ENCODE peak calls at places on chromosomes 1 and 21, in nine cellular contexts. Y is body of pancreas, W is HCT116, S is GM12865, Q is IMR-90, X is cardiac fibroblast, D is heart left ventricle, F is bronchial epithelial cell, G is PC-3. H is an unnamed sample.

GRCh38 chr1:66367369-66367768 is 166.6 kb upstream of the SGIP1 start:
- DNase-seq in Y (no peak), W (no peak), S (no peak), Q (no peak), X (no peak), D (no peak), F (no peak), G (no peak), H (no peak)

GRCh38 chr1:40352126-40352525 is 21.4 kb upstream of the SMAP2 start:
- DNase-seq in Y (no peak), W (no peak), S (peak; percentile 24), Q (no peak), X (no peak), D (no peak), F (no peak), G (no peak), H (no peak)

GRCh38 chr1:53541263-53541625 is 82.0 kb downstream of the DMRTB1 start:
- DNase-seq in Y (no peak), W (no peak), S (no peak), Q (no peak), X (no peak), D (no peak), F (no peak), G (no peak), H (no peak)

GRCh38 chr21:14251336-14251735 is 35.4 kb downstream of the RBM11 start:
- DNase-seq in Y (no peak), W (no peak), S (no peak), Q (no peak), X (no peak), D (no peak), F (no peak), G (no peak), H (no peak)

GRCh38 chr1:168348146-168348709 is 67.6 kb downstream of the TBX19 start:
- DNase-seq in Y (no peak), W (peak; percentile 16), S (peak; percentile 16), Q (no peak), X (no peak), D (no peak), F (no peak), G (peak; percentile 70), H (peak; percentile 19)

GRCh38 chr1:6262570-6263420 is 1.9 kb upstream of the GPR153 start:
- DNase-seq in Y (peak; percentile 30), W (no peak), S (no peak), Q (no peak), X (peak; percentile 63), D (peak; percentile 83), F (no peak), G (no peak), H (no peak)

GRCh38 chr1:223363856-223364684 is at the start of gene SUSD4:
- DNase-seq in Y (peak; percentile 62), W (no peak), S (peak; percentile 41), Q (no peak), X (no peak), D (peak; percentile 29), F (no peak), G (peak; percentile 21), H (no peak)

GRCh38 chr1:206012086-206012859 is 9.1 kb upstream of the RAB7B start:
- DNase-seq in Y (peak; percentile 43), W (no peak), S (peak; percentile 80), Q (no peak), X (no peak), D (peak; percentile 73), F (no peak), G (no peak), H (no peak)

GRCh38 chr1:85569737-85570404 is 10.7 kb upstream of the CCN1 start:
- DNase-seq in Y (no peak), W (no peak), S (no peak), Q (peak; percentile 23), X (no peak), D (no peak), F (no peak), G (no peak), H (no peak)

GRCh38 chr1:48003741-48004503 is 6.7 kb upstream of the TRABD2B start:
- DNase-seq in Y (no peak), W (no peak), S (no peak), Q (no peak), X (no peak), D (no peak), F (no peak), G (no peak), H (no peak)

GRCh38 chr1:10057305-10057704 is 24.5 kb downstream of the UBE4B start:
- DNase-seq in Y (peak; percentile 64), W (no peak), S (no peak), Q (peak; percentile 48), X (peak; percentile 61), D (no peak), F (peak; percentile 62), G (no peak), H (peak; percentile 47)

GRCh38 chr1:235990376-235990795 is 74.5 kb downstream of the NID1 start:
- DNase-seq in Y (no peak), W (no peak), S (no peak), Q (peak; percentile 48), X (peak; percentile 96), D (no peak), F (no peak), G (peak; percentile 23), H (no peak)

GRCh38 chr1:51612349-51612982 is 4.4 kb upstream of the OSBPL9 start:
- DNase-seq in Y (no peak), W (no peak), S (no peak), Q (peak; percentile 33), X (no peak), D (no peak), F (no peak), G (no peak), H (no peak)

GRCh38 chr1:118223426-118223825 is 38.4 kb upstream of the SPAG17 start:
- DNase-seq in Y (peak; percentile 12), W (no peak), S (peak; percentile 56), Q (no peak), X (peak; percentile 16), D (peak; percentile 20), F (peak; percentile 28), G (peak; percentile 53), H (no peak)

GRCh38 chr1:153800516-153800915 is 25.3 kb downstream of the SLC27A3 start:
- DNase-seq in Y (no peak), W (no peak), S (no peak), Q (no peak), X (no peak), D (no peak), F (no peak), G (no peak), H (no peak)

GRCh38 chr1:204927673-204928641 is 57.3 kb downstream of the NFASC start:
- DNase-seq in Y (no peak), W (no peak), S (no peak), Q (no peak), X (no peak), D (no peak), F (no peak), G (no peak), H (no peak)

GRCh38 chr21:38297193-38297592 is 40.4 kb downstream of the KCNJ15 start:
- DNase-seq in Y (no peak), W (no peak), S (no peak), Q (peak; percentile 78), X (peak; percentile 50), D (no peak), F (peak; percentile 36), G (no peak), H (peak; percentile 89)

GRCh38 chr21:41610042-41610839 is 102.3 kb upstream of the TMPRSS2 start:
- DNase-seq in Y (peak; percentile 81), W (peak; percentile 48), S (peak; percentile 45), Q (peak; percentile 64), X (peak; percentile 75), D (peak; percentile 37), F (peak; percentile 63), G (peak; percentile 83), H (peak; percentile 56)

GRCh38 chr1:227432981-227433380 is 114.7 kb upstream of the CDC42BPA start:
- DNase-seq in Y (no peak), W (no peak), S (no peak), Q (no peak), X (no peak), D (no peak), F (no peak), G (no peak), H (no peak)
- TF ChIP-seq CTCF in Y (no peak), W (no peak), S (no peak), Q (no peak), X (no peak), D (no peak), F (no peak), G (no peak), H (no peak)

GRCh38 chr1:36920371-36920770 is 113.9 kb downstream of the GRIK3 start:
- DNase-seq in Y (no peak), W (no peak), S (no peak), Q (no peak), X (no peak), D (no peak), F (no peak), G (no peak), H (no peak)
- H3K4me3 ChIP-seq in Y (no peak overlapping the region), W (no peak overlapping the region), S (no peak overlapping the region), Q (no peak overlapping the region), X (no peak overlapping the region), D (no peak overlapping the region), F (no peak overlapping the region), G (no peak overlapping the region), H (no peak overlapping the region)

GRCh38 chr21:45613396-45613795 is 30.1 kb upstream of the PCBP3 start:
- DNase-seq in Y (no peak), W (no peak), S (no peak), Q (no peak), X (no peak), D (no peak), F (no peak), G (no peak), H (peak; percentile 30)
- TF ChIP-seq CTCF in Y (no peak), W (no peak), S (no peak), Q (no peak), X (no peak), D (no peak), F (no peak), G (no peak), H (no peak)

GRCh38 chr1:202252271-202252670 is 58.7 kb downstream of the LGR6 start:
- DNase-seq in Y (no peak), W (no peak), S (no peak), Q (no peak), X (no peak), D (no peak), F (no peak), G (no peak), H (no peak)

GRCh38 chr1:202251424-202252256 is 58.0 kb downstream of the LGR6 start:
- DNase-seq in Y (no peak), W (no peak), S (no peak), Q (no peak), X (no peak), D (no peak), F (no peak), G (no peak), H (no peak)

GRCh38 chr1:202254454-202255252 is 61.1 kb downstream of the LGR6 start:
- DNase-seq in Y (no peak), W (no peak), S (no peak), Q (peak; percentile 23), X (no peak), D (no peak), F (no peak), G (peak; percentile 62), H (no peak)

GRCh38 chr1:202259705-202260104 is 66.1 kb downstream of the LGR6 start:
- DNase-seq in Y (no peak), W (no peak), S (no peak), Q (no peak), X (no peak), D (no peak), F (no peak), G (no peak), H (no peak)

DNA sequence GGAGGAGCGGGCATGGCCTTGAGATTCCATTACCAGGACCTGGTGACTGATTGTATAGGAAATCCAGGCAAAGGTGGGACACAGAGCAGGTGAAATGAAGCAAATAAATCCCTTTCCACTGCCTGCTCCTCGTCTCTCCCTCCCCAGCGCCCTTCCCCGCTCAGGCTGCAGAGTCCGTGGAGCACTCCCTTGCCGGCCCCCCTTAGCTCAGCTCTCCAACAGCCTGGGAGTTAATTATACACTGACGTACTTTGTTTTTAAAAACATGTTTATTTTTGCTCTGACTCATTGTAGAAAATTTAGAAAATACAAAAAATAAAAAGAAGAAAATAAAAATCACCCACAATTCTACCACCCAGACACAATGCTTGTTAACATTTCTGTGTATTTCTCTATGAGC is 61.7 kb downstream of the LGR6 start:
- DNase-seq in Y (no peak), W (no peak), S (no peak), Q (peak; percentile 34), X (no peak), D (no peak), F (no peak), G (no peak), H (no peak)
- H3K4me3 ChIP-seq in Y (no peak overlapping the region), W (no peak overlapping the region), S (no peak overlapping the region), Q (no peak overlapping the region), X (no peak overlapping the region), D (no peak overlapping the region), F (no peak overlapping the region), G (no peak overlapping the region), H (no peak overlapping the region)